ENCODE peak calls at places on chromosomes 13 and 19, in five cellular contexts. N is fibroblast of lung, R is cardiac muscle cell, J is vagina, X is gastrocnemius medialis. O is an unnamed sample.

GRCh38 chr13:52371736-52372247 is 34.2 kb downstream of the THSD1 start:
- DNase-seq in N (peak; percentile 89), R (peak; percentile 79), J (no peak), X (no peak), O (no peak)

GRCh38 chr13:100721885-100722512 is 47.4 kb upstream of the TMTC4 start:
- DNase-seq in N (peak; percentile 32), R (peak; percentile 63), J (no peak), X (no peak), O (peak; percentile 74)

GRCh38 chr19:13154241-13154778 is 4.1 kb downstream of the IER2 start:
- DNase-seq in N (peak; percentile 96), R (peak; percentile 97), J (no peak), X (peak; percentile 87), O (peak; percentile 96)

GRCh38 chr13:72645521-72645920 is 81.9 kb downstream of the MZT1 start:
- DNase-seq in N (no peak), R (no peak), J (no peak), X (no peak), O (no peak)

GRCh38 chr19:18385359-18385674 is 641 bp upstream of the GDF15 start:
- DNase-seq in N (no peak), R (no peak), J (no peak), X (no peak), O (no peak)

GRCh38 chr19:39218230-39219007 is 14.4 kb upstream of the SYCN start:
- DNase-seq in N (no peak), R (no peak), J (no peak), X (no peak), O (no peak)

GRCh38 chr19:51094696-51095279 is 12.1 kb upstream of the KLK14 start:
- DNase-seq in N (no peak), R (peak; percentile 25), J (no peak), X (no peak), O (no peak)

GRCh38 chr19:49331616-49332055 is 3.6 kb upstream of the CD37 start:
- DNase-seq in N (peak; percentile 51), R (peak; percentile 69), J (no peak), X (no peak), O (no peak)

GRCh38 chr19:13974073-13974472 is 21.8 kb downstream of the DCAF15 start:
- DNase-seq in N (no peak), R (no peak), J (no peak), X (no peak), O (peak; percentile 73)

GRCh38 chr13:33692531-33692930 is 125.4 kb upstream of the RFC3 start:
- DNase-seq in N (no peak), R (no peak), J (no peak), X (no peak), O (no peak)

GRCh38 chr13:43356566-43356965 is 333.2 kb downstream of the DNAJC15 start:
- DNase-seq in N (no peak), R (no peak), J (no peak), X (no peak), O (no peak)

GRCh38 chr13:33072282-33072681 is 56.1 kb downstream of the KL start:
- DNase-seq in N (no peak), R (peak; percentile 45), J (no peak), X (no peak), O (no peak)

GRCh38 chr19:11420429-11420893 is 1.3 kb upstream of the RGL3 start:
- DNase-seq in N (no peak), R (peak; percentile 63), J (no peak), X (peak; percentile 50), O (no peak)

GRCh38 chr19:18594096-18594823 is 5.7 kb downstream of the REX1BD start:
- DNase-seq in N (peak; percentile 73), R (peak; percentile 90), J (no peak), X (peak; percentile 57), O (peak; percentile 87)

GRCh38 chr19:13396256-13397080 is 109.8 kb downstream of the CACNA1A start:
- DNase-seq in N (peak; percentile 63), R (peak; percentile 93), J (no peak), X (no peak), O (peak; percentile 52)

GRCh38 chr19:57656346-57656745 is 12.4 kb upstream of the ZSCAN4 start:
- DNase-seq in N (no peak), R (no peak), J (no peak), X (no peak), O (no peak)

GRCh38 chr13:95204231-95204765 is 97.0 kb downstream of the ABCC4 start:
- DNase-seq in N (no peak), R (no peak), J (no peak), X (no peak), O (no peak)

GRCh38 chr13:36837354-36838092 is 18.5 kb downstream of the RFXAP start:
- DNase-seq in N (no peak), R (no peak), J (no peak), X (no peak), O (no peak)

GRCh38 chr13:36841411-36841810 is 22.4 kb downstream of the RFXAP start:
- DNase-seq in N (peak; percentile 13), R (peak; percentile 17), J (no peak), X (no peak), O (no peak)

GRCh38 chr13:36839281-36839680 is 20.3 kb downstream of the RFXAP start:
- DNase-seq in N (no peak), R (no peak), J (no peak), X (no peak), O (no peak)

GRCh38 chr13:36839981-36840380 is 21.0 kb downstream of the RFXAP start:
- DNase-seq in N (no peak), R (no peak), J (no peak), X (no peak), O (no peak)

DNA sequence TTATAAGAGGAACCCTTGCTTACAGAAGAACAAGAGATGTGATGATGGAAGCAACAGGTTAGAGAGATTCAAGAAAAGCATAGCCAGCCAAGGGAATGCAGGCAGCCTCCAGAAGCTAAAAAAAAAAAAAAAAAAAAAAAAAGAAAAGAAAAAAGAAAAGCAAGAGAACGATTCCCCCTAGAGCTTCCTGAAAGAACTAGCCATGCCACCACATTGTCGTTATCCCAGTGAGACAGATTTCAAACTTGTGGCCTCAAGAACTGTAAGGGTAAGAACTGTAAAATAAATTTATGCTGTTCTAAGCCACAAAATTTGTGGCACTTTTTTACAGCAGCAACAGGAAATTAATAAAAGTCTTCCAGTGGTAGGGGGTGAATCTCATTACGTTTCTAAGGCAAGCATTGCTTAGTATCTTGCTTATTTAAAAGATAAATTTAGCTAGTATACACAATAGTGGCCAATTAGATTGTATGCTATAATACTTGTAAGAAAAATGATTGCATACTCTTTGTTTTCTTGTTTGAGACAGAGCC is 21.8 kb downstream of the RFXAP start:
- DNase-seq in N (no peak), R (no peak), J (no peak), X (no peak), O (no peak)
- TF ChIP-seq CTCF in N (peak; percentile 1), R (no peak), J (no peak), X (no peak), O (no peak)

GRCh38 chr19:33350538-33351309 is 22.8 kb upstream of the CEBPG start:
- DNase-seq in N (peak; percentile 80), R (peak; percentile 69), J (no peak), X (peak; percentile 64), O (no peak)

GRCh38 chr19:33346665-33347064 is 26.8 kb upstream of the CEBPG start:
- DNase-seq in N (no peak), R (no peak), J (no peak), X (no peak), O (no peak)

GRCh38 chr19:33347300-33347699 is 26.2 kb upstream of the CEBPG start:
- DNase-seq in N (no peak), R (no peak), J (no peak), X (no peak), O (no peak)

GRCh38 chr19:33348301-33349010 is 25.1 kb upstream of the CEBPG start:
- DNase-seq in N (peak; percentile 23), R (peak; percentile 38), J (no peak), X (no peak), O (no peak)

DNA sequence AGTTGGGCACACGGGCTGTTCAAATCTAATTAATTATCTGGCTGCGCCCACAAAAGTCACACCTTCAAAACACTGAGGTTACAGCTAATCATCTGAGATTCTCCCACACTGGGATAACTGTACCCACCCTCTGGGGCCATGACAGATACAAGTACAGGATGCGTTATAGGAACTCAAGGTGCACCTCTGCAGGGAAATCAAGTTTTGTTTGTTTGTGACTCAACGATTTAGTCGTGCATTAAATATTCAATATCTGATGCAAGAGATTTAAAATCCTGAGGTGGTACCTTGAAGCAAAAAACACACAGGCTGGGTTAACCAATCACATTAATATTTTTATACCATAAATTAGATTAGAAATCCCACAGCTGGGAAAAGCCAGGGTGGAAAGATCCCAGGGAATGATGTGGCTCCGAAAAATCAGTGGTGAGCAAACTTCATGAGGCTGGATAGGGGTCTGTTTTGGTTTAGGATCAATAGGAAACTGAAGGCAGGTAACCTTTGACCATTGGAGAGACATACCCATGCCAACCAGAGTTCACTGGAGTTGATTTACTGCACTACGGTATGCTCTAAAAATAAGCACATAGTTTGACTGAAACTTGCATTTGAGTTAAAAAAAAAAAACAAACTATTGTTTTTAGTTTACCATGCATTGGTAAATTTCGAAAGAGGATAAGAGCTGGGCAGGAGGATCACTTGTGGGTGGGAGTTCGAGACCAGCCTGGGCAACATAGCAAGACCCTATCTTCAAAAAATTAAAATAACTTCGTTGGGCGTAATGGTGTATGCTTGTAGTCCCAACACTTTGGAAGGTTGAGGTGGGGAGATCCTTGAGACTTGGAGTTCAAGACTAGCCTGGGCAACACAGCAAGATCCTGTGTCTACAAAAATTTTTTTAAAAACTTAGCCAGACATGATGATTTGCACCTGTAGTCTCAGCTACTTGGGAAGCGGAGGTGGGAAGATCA is 23.9 kb upstream of the CEBPG start:
- DNase-seq in N (no peak), R (no peak), J (no peak), X (no peak), O (no peak)
- H3K27ac ChIP-seq in N (no peak overlapping the region), R (no peak overlapping the region), J (no peak overlapping the region), X (no peak overlapping the region), O (no peak overlapping the region)

GRCh38 chr19:40629346-40629745 is 28.2 kb downstream of the LTBP4 start:
- DNase-seq in N (no peak), R (no peak), J (no peak), X (no peak), O (no peak)

GRCh38 chr19:40626918-40627317 is 25.7 kb downstream of the LTBP4 start:
- DNase-seq in N (no peak), R (no peak), J (no peak), X (no peak), O (no peak)

GRCh38 chr19:40630571-40631160 is 29.5 kb downstream of the LTBP4 start:
- DNase-seq in N (no peak), R (no peak), J (no peak), X (no peak), O (no peak)

GRCh38 chr19:40625406-40626120 is 24.4 kb downstream of the LTBP4 start:
- DNase-seq in N (no peak), R (no peak), J (no peak), X (no peak), O (no peak)

GRCh38 chr19:40627486-40628279 is 26.5 kb downstream of the LTBP4 start:
- DNase-seq in N (no peak), R (no peak), J (no peak), X (no peak), O (no peak)
- H3K4me3 ChIP-seq in N (no peak overlapping the region), R (no peak overlapping the region), J (no peak overlapping the region), X (no peak overlapping the region), O (no peak overlapping the region)

GRCh38 chr13:26656919-26657318 is 99.4 kb downstream of the WASF3 start:
- DNase-seq in N (peak; percentile 58), R (peak; percentile 50), J (no peak), X (no peak), O (no peak)
- TF ChIP-seq CTCF in N (peak; percentile 31), R (peak; percentile 36), J (no peak), X (no peak), O (no peak)

GRCh38 chr19:5585461-5586299 is 17.9 kb upstream of the TINCR start:
- DNase-seq in N (peak; percentile 25), R (no peak), J (no peak), X (no peak), O (no peak)
- H3K27ac ChIP-seq in N (no peak overlapping the region), R (peak overlapping the region; percentile 86), J (peak overlapping the region; percentile 39), X (peak overlapping the region; percentile 41), O (no peak overlapping the region)